ENCODE peak calls at places on chromosomes 6 and 20, in eight cellular contexts. One of them, this sample, is unnamed.

GRCh38 chr6:126300126-126300525 is 39.8 kb upstream of the CENPW start:
- DNase-seq in iPS DF 6.9: no peak
- DNase-seq in retinal pigment epithelial cell: no peak
- DNase-seq in cardiac muscle cell: peak
- DNase-seq in ureter: no peak
- DNase-seq in lower leg skin: no peak
- DNase-seq in fibroblast of pulmonary artery: no peak
- DNase-seq in CD4-positive, alpha-beta memory T cell: no peak
- DNase-seq in this sample: no peak

GRCh38 chr6:129630606-129631005 is 79.4 kb downstream of the ARHGAP18 start:
- DNase-seq in retinal pigment epithelial cell: no peak
- DNase-seq in lower leg skin: no peak
- DNase-seq in iPS DF 6.9: no peak
- DNase-seq in cardiac muscle cell: no peak
- DNase-seq in fibroblast of pulmonary artery: no peak
- DNase-seq in CD4-positive, alpha-beta memory T cell: no peak
- DNase-seq in ureter: no peak
- DNase-seq in this sample: no peak

GRCh38 chr6:44787254-44787844 is 399.8 kb downstream of the CDC5L start:
- DNase-seq in iPS DF 6.9: no peak
- DNase-seq in lower leg skin: no peak
- DNase-seq in ureter: no peak
- DNase-seq in fibroblast of pulmonary artery: no peak
- DNase-seq in retinal pigment epithelial cell: no peak
- DNase-seq in CD4-positive, alpha-beta memory T cell: no peak
- DNase-seq in cardiac muscle cell: no peak
- DNase-seq in this sample: no peak

GRCh38 chr20:36400901-36401300 is 94.8 kb downstream of the DLGAP4 start:
- DNase-seq in ureter: no peak
- DNase-seq in retinal pigment epithelial cell: no peak
- DNase-seq in iPS DF 6.9: no peak
- DNase-seq in lower leg skin: no peak
- DNase-seq in cardiac muscle cell: no peak
- DNase-seq in CD4-positive, alpha-beta memory T cell: no peak
- DNase-seq in fibroblast of pulmonary artery: no peak
- DNase-seq in this sample: no peak

GRCh38 chr20:63747622-63748355 is 8.2 kb downstream of the SLC2A4RG start:
- DNase-seq in fibroblast of pulmonary artery: no peak
- DNase-seq in ureter: no peak
- DNase-seq in cardiac muscle cell: no peak
- DNase-seq in lower leg skin: no peak
- DNase-seq in CD4-positive, alpha-beta memory T cell: no peak
- DNase-seq in retinal pigment epithelial cell: no peak
- DNase-seq in iPS DF 6.9: no peak
- DNase-seq in this sample: no peak

GRCh38 chr6:122406187-122406586 is 6.7 kb downstream of the HSF2 start:
- DNase-seq in fibroblast of pulmonary artery: no peak
- DNase-seq in retinal pigment epithelial cell: no peak
- DNase-seq in lower leg skin: no peak
- DNase-seq in ureter: no peak
- DNase-seq in iPS DF 6.9: no peak
- DNase-seq in CD4-positive, alpha-beta memory T cell: no peak
- DNase-seq in cardiac muscle cell: no peak
- DNase-seq in this sample: no peak

GRCh38 chr20:62461834-62462233 is 14.0 kb downstream of the GATA5 start:
- DNase-seq in retinal pigment epithelial cell: no peak
- DNase-seq in fibroblast of pulmonary artery: no peak
- DNase-seq in lower leg skin: no peak
- DNase-seq in ureter: no peak
- DNase-seq in CD4-positive, alpha-beta memory T cell: no peak
- DNase-seq in iPS DF 6.9: no peak
- DNase-seq in cardiac muscle cell: no peak
- DNase-seq in this sample: no peak

GRCh38 chr20:30281584-30282197 is 975.8 kb upstream of the DEFB115 start:
- DNase-seq in retinal pigment epithelial cell: no peak
- DNase-seq in CD4-positive, alpha-beta memory T cell: no peak
- DNase-seq in lower leg skin: peak
- DNase-seq in fibroblast of pulmonary artery: no peak
- DNase-seq in cardiac muscle cell: no peak
- DNase-seq in ureter: no peak
- DNase-seq in iPS DF 6.9: no peak
- DNase-seq in this sample: no peak

GRCh38 chr6:75296811-75297779 is 12.5 kb upstream of the TMEM30A start:
- DNase-seq in ureter: no peak
- DNase-seq in cardiac muscle cell: peak
- DNase-seq in CD4-positive, alpha-beta memory T cell: no peak
- DNase-seq in iPS DF 6.9: peak
- DNase-seq in retinal pigment epithelial cell: no peak
- DNase-seq in fibroblast of pulmonary artery: peak
- DNase-seq in lower leg skin: no peak
- DNase-seq in this sample: peak

GRCh38 chr6:141482773-141483172 is 650.0 kb upstream of the GJE1 start:
- DNase-seq in cardiac muscle cell: no peak
- DNase-seq in retinal pigment epithelial cell: no peak
- DNase-seq in CD4-positive, alpha-beta memory T cell: no peak
- DNase-seq in lower leg skin: no peak
- DNase-seq in iPS DF 6.9: no peak
- DNase-seq in ureter: no peak
- DNase-seq in fibroblast of pulmonary artery: no peak
- DNase-seq in this sample: peak